ENCODE peak calls at places on chromosomes 5 and 9, in four cellular contexts. One of them, this sample, is unnamed.
A peak's percentile ranks its signal among the peaks of the same experiment; 100 is the strongest.

GRCh38 chr5:96483878-96484277 is 50.8 kb upstream of the PCSK1 start:
- DNase-seq in NCI-H774: no peak
- DNase-seq in CD14-positive monocyte: no peak
- DNase-seq in left kidney: peak; percentile 92
- DNase-seq in this sample: no peak

GRCh38 chr5:16886366-16886736 is 49.7 kb downstream of the MYO10 start:
- DNase-seq in left kidney: no peak
- DNase-seq in CD14-positive monocyte: no peak
- DNase-seq in NCI-H774: no peak
- DNase-seq in this sample: peak; percentile 86

GRCh38 chr9:3863686-3864085 is 337.9 kb upstream of the RFX3 start:
- DNase-seq in NCI-H774: no peak
- DNase-seq in left kidney: no peak
- DNase-seq in CD14-positive monocyte: no peak
- DNase-seq in this sample: no peak

GRCh38 chr5:111755942-111756353 is 1.0 kb downstream of the NREP start:
- DNase-seq in left kidney: peak; percentile 78
- DNase-seq in CD14-positive monocyte: no peak
- DNase-seq in NCI-H774: no peak
- DNase-seq in this sample: no peak

GRCh38 chr5:10588779-10589447 is 25.0 kb downstream of the ANKRD33B start:
- DNase-seq in CD14-positive monocyte: no peak
- DNase-seq in left kidney: no peak
- DNase-seq in NCI-H774: no peak
- DNase-seq in this sample: no peak

GRCh38 chr9:133589454-133590227 is 19.5 kb downstream of the FAM163B start:
- DNase-seq in left kidney: no peak
- DNase-seq in CD14-positive monocyte: no peak
- DNase-seq in NCI-H774: no peak
- DNase-seq in this sample: no peak

GRCh38 chr9:121556580-121556979 is 56.9 kb upstream of the GGTA1 start:
- DNase-seq in CD14-positive monocyte: no peak
- DNase-seq in left kidney: no peak
- DNase-seq in NCI-H774: no peak
- DNase-seq in this sample: peak; percentile 87

GRCh38 chr9:93188426-93189368 is 4.8 kb downstream of the WNK2 start:
- DNase-seq in left kidney: no peak
- DNase-seq in CD14-positive monocyte: no peak
- DNase-seq in NCI-H774: no peak
- DNase-seq in this sample: no peak

GRCh38 chr9:137057545-137057944 is 3.7 kb upstream of the ENTPD2 start:
- DNase-seq in CD14-positive monocyte: no peak
- DNase-seq in left kidney: no peak
- DNase-seq in NCI-H774: peak; percentile 72
- DNase-seq in this sample: no peak

GRCh38 chr5:131392461-131393095 is 128.7 kb downstream of the CDC42SE2 start:
- DNase-seq in CD14-positive monocyte: no peak
- DNase-seq in NCI-H774: no peak
- DNase-seq in left kidney: no peak
- DNase-seq in this sample: no peak

GRCh38 chr5:87347272-87347671 is 65.5 kb downstream of the CCNH start:
- DNase-seq in CD14-positive monocyte: no peak
- DNase-seq in NCI-H774: no peak
- DNase-seq in left kidney: no peak
- DNase-seq in this sample: no peak

This sample was measured in ascending aorta.